ENCODE peak calls at places on chromosomes 6 and 20, in five cellular contexts. W, J, I, H and Z are unnamed samples.

GRCh38 chr20:45392733-45393132 is 14.6 kb upstream of the TP53TG5 start:
- DNase-seq in H (no peak), W (no peak), J (no peak), I (no peak), Z (no peak)

GRCh38 chr6:28497306-28497705 is 18.3 kb downstream of the GPX6 start:
- DNase-seq in H (no peak), J (no peak), I (no peak), W (no peak), Z (no peak)

GRCh38 chr6:116443105-116443504 is 18.1 kb upstream of the CALHM6 start:
- DNase-seq in W (no peak), I (no peak), H (peak), J (no peak), Z (no peak)

GRCh38 chr6:82363368-82364086 is at the start of gene TPBG:
- DNase-seq in W (peak), I (peak), J (peak), H (peak), Z (peak)

GRCh38 chr6:30754631-30755030 is 10.3 kb upstream of the IER3 start:
- DNase-seq in W (peak), H (no peak), J (no peak), I (no peak), Z (no peak)

GRCh38 chr6:114362396-114362795 is 19.6 kb upstream of the HS3ST5 start:
- DNase-seq in I (no peak), H (no peak), W (no peak), J (no peak), Z (no peak)

GRCh38 chr6:43933111-43933885 is 163.3 kb downstream of the VEGFA start:
- DNase-seq in W (peak), H (no peak), I (no peak), J (no peak), Z (no peak)

GRCh38 chr6:67265996-67266768 is 1368.9 kb upstream of the ADGRB3 start:
- DNase-seq in J (no peak), H (peak), W (no peak), I (no peak), Z (no peak)

GRCh38 chr6:155077784-155078183 is 82.7 kb downstream of the TIAM2 start:
- DNase-seq in I (no peak), H (no peak), W (no peak), J (no peak), Z (no peak)

GRCh38 chr6:80161438-80161837 is 55.0 kb downstream of the BCKDHB start:
- DNase-seq in I (no peak), H (no peak), J (peak), W (no peak), Z (no peak)

GRCh38 chr6:8180327-8181161 is 78.2 kb upstream of the EEF1E1 start:
- DNase-seq in J (peak), H (peak), W (peak), I (no peak), Z (peak)

GRCh38 chr20:51687071-51687470 is 81.1 kb downstream of the ATP9A start:
- DNase-seq in I (no peak), W (peak), H (peak), J (no peak), Z (no peak)

GRCh38 chr20:41248371-41249024 is 69.0 kb downstream of the ZHX3 start:
- DNase-seq in H (no peak), W (peak), J (no peak), I (no peak), Z (no peak)

GRCh38 chr20:22525821-22526220 is 58.6 kb downstream of the FOXA2 start:
- DNase-seq in J (no peak), H (no peak), W (no peak), I (no peak), Z (no peak)

GRCh38 chr6:36624461-36625160 is 30.4 kb downstream of the SRSF3 start:
- DNase-seq in I (no peak), H (no peak), W (no peak), J (no peak), Z (no peak)
- H3K23ac ChIP-seq in I (no peak), H (no peak), W (no peak), J (no peak), Z (no peak)

DNA sequence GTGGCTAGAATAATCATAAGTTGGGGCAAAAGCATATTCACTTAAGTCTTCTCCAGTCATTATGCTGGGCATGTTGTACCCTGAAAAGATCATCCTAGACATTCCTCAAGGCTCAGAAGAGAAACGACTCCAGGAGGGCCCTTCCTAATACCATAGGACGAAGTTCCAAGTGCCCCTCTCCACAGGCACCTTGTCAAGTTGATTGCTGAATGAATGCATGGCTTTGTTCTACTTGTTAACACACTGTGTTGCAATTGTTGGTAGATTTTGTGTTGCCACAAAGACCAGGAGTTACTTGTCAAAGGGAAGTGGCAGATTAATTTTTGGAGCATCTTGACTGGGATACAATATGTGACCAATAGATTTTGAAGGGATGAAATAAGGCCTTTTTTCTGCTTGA is 194.3 kb upstream of the SMLR1 start:
- DNase-seq in H (no peak), W (no peak), I (peak), J (peak), Z (peak)
- H2BK12ac ChIP-seq in H (no peak), W (no peak), I (no peak), J (no peak), Z (no peak)

GRCh38 chr6:104955927-104956662 is 812 bp upstream of the LIN28B start:
- DNase-seq in J (peak), H (no peak), W (peak), I (peak), Z (peak)

GRCh38 chr6:104957301-104958177 is 632 bp downstream of the LIN28B start:
- DNase-seq in W (peak), J (peak), I (peak), H (no peak), Z (peak)

GRCh38 chr6:104958178-104958520 is 1.2 kb downstream of the LIN28B start:
- DNase-seq in J (no peak), H (no peak), I (no peak), W (peak), Z (no peak)

GRCh38 chr6:104955491-104955890 is 1.4 kb upstream of the LIN28B start:
- DNase-seq in W (no peak), H (no peak), I (no peak), J (no peak), Z (peak)

GRCh38 chr6:104956663-104957294 is at the start of gene LIN28B:
- DNase-seq in H (no peak), J (no peak), I (no peak), W (peak), Z (no peak)
- H3K4ac ChIP-seq in H (peak), J (no peak), I (peak), W (peak), Z (peak)

GRCh38 chr6:137827977-137828815 is 38.9 kb upstream of the TNFAIP3 start:
- DNase-seq in J (no peak), I (no peak), H (no peak), W (no peak), Z (no peak)

GRCh38 chr6:137829641-137830083 is 37.4 kb upstream of the TNFAIP3 start:
- DNase-seq in W (peak), H (peak), J (no peak), I (no peak), Z (no peak)

GRCh38 chr6:137832110-137832509 is 34.9 kb upstream of the TNFAIP3 start:
- DNase-seq in W (peak), J (no peak), I (no peak), H (peak), Z (no peak)

GRCh38 chr6:137827411-137827940 is 39.6 kb upstream of the TNFAIP3 start:
- DNase-seq in W (no peak), H (peak), J (no peak), I (no peak), Z (no peak)

GRCh38 chr6:137830562-137830961 is 36.5 kb upstream of the TNFAIP3 start:
- DNase-seq in W (no peak), J (no peak), H (no peak), I (no peak), Z (no peak)
- H3K23ac ChIP-seq in W (no peak), J (no peak), H (no peak), I (no peak), Z (no peak)